ENCODE peak calls at places on chromosome 13, in six cellular contexts. V, L, W, A, O and S are unnamed samples.

GRCh38 chr13:95239293-95239692 is 62.0 kb downstream of the ABCC4 start:
- DNase-seq in O (no peak), V (peak; percentile 8), A (no peak), L (no peak), W (no peak), S (no peak)

GRCh38 chr13:43979492-43979891 is 99.8 kb downstream of the LACC1 start:
- DNase-seq in O (no peak), V (no peak), W (no peak), A (no peak), L (no peak), S (no peak)

GRCh38 chr13:31611214-31611613 is 128.1 kb upstream of the RXFP2 start:
- DNase-seq in L (no peak), V (no peak), W (no peak), O (no peak), A (no peak), S (no peak)

GRCh38 chr13:100870898-100871297 is 196.3 kb upstream of the TMTC4 start:
- DNase-seq in A (no peak), O (no peak), L (no peak), V (no peak), W (no peak), S (no peak)

GRCh38 chr13:30373727-30374126 is 48.6 kb upstream of the UBE2L5 start:
- DNase-seq in A (no peak), W (peak; percentile 46), L (no peak), O (no peak), V (no peak), S (peak; percentile 59)

GRCh38 chr13:113049521-113049941 is 56.1 kb upstream of the F7 start:
- DNase-seq in O (no peak), W (no peak), L (no peak), A (no peak), V (peak; percentile 13), S (no peak)

GRCh38 chr13:96294930-96295657 is 205.2 kb downstream of the HS6ST3 start:
- DNase-seq in W (no peak), O (no peak), L (no peak), A (no peak), V (no peak), S (no peak)

GRCh38 chr13:51576754-51577153 is 7.5 kb upstream of the WDFY2 start:
- DNase-seq in O (no peak), L (no peak), W (no peak), V (no peak), A (no peak), S (no peak)

GRCh38 chr13:48741377-48741776 is 87.6 kb downstream of the CYSLTR2 start:
- DNase-seq in W (no peak), A (no peak), V (peak; percentile 30), O (peak; percentile 41), L (no peak), S (no peak)

GRCh38 chr13:106690779-106691178 is 122.8 kb upstream of the ARGLU1 start:
- DNase-seq in V (no peak), A (no peak), W (no peak), O (no peak), L (no peak), S (no peak)

GRCh38 chr13:29140277-29140676 is 320.1 kb downstream of the MTUS2 start:
- DNase-seq in O (peak; percentile 0), V (no peak), W (no peak), A (peak; percentile 25), L (no peak), S (no peak)

GRCh38 chr13:32309812-32310706 is 5.1 kb downstream of the ZAR1L start:
- DNase-seq in V (peak; percentile 85), O (peak; percentile 47), L (no peak), W (no peak), A (no peak), S (peak; percentile 40)

GRCh38 chr13:81888855-81889254 is 1547.9 kb upstream of the SPRY2 start:
- DNase-seq in O (no peak), A (no peak), V (no peak), W (no peak), L (no peak), S (no peak)

GRCh38 chr13:37141011-37141410 is 35.5 kb upstream of the CSNK1A1L start:
- DNase-seq in L (no peak), A (no peak), O (peak; percentile 88), V (peak; percentile 80), W (no peak), S (no peak)

GRCh38 chr13:95217920-95218830 is 83.1 kb downstream of the ABCC4 start:
- DNase-seq in W (no peak), O (no peak), V (no peak), A (no peak), L (no peak), S (no peak)

GRCh38 chr13:107119989-107120881 is 552.3 kb upstream of the ARGLU1 start:
- DNase-seq in A (no peak), O (no peak), V (no peak), W (no peak), L (no peak), S (no peak)

GRCh38 chr13:86445584-86446140 is 646.4 kb upstream of the SLITRK6 start:
- DNase-seq in O (peak; percentile 53), L (no peak), A (no peak), W (no peak), V (peak; percentile 33), S (no peak)

GRCh38 chr13:50357586-50358118 is 342.4 kb downstream of the KCNRG start:
- DNase-seq in V (peak; percentile 89), O (peak; percentile 96), L (no peak), W (no peak), A (no peak), S (no peak)

GRCh38 chr13:72500851-72501250 is 226.6 kb downstream of the MZT1 start:
- DNase-seq in V (no peak), L (no peak), A (no peak), O (no peak), W (no peak), S (no peak)

GRCh38 chr13:63279136-63279535 is 1863.5 kb upstream of the PCDH20 start:
- DNase-seq in L (no peak), A (no peak), W (no peak), O (no peak), V (no peak), S (no peak)

GRCh38 chr13:85575110-85575509 is 224.1 kb downstream of the SLITRK6 start:
- DNase-seq in W (no peak), O (no peak), A (no peak), V (no peak), L (no peak), S (no peak)

GRCh38 chr13:21686761-21687391 is 16.0 kb downstream of the FGF9 start:
- DNase-seq in V (no peak), L (no peak), W (no peak), A (no peak), O (no peak), S (no peak)

GRCh38 chr13:52449323-52450011 is 967 bp downstream of the VPS36 start:
- DNase-seq in V (no peak), O (peak; percentile 15), L (no peak), W (no peak), A (no peak), S (no peak)

GRCh38 chr13:74570834-74571233 is 436.6 kb upstream of the KLF12 start:
- DNase-seq in W (no peak), L (no peak), A (no peak), V (peak; percentile 80), O (peak; percentile 32), S (no peak)

GRCh38 chr13:33323766-33324525 is 38.4 kb upstream of the STARD13 start:
- DNase-seq in A (no peak), V (peak; percentile 79), O (peak; percentile 37), W (no peak), L (no peak), S (no peak)

GRCh38 chr13:98869408-98870090 is 108.3 kb downstream of the DOCK9 start:
- DNase-seq in W (no peak), O (no peak), L (no peak), V (peak; percentile 6), A (no peak), S (no peak)
- TF ChIP-seq CTCF in W (no peak), O (peak; percentile 23), L (no peak), V (peak; percentile 25), A (no peak), S (peak; percentile 31)

DNA sequence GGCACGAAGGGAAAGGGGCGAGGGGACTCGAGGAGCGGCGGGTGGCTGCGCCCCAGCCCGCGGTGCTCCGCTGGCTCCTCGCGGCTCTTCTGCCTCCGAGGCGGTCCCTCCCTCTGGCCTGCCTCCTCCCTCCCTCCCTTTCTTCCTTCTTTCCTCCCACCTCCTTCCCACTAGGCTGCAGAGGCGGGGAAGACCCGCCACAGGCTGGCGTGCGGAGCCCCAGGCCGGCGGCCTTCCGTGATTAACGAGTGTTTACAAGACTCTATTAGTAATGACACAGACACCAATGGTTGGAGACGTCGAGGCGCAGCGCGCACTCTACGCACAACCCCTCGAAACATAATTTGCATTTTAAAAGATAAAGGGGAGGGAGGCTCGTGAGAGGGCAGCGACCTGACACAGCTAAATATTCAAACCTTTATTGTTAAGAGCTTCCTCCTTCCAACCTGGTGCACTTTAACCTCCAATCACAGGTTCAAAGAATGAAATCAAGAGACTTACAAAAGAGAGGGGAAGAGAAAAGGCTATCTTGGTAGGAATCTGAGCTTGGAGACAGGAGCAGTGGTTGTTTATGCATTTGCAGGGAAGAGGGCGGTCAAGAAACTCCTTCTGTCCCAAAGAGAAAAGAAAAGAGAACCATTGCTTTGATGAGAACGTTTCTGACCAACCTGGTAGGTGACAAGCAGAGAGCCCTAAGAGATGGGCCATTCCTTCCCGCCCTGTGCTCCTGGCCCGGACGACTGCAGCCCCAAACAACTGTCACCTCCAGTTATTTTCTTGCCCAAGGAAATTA is at the start of gene CDX2:
- DNase-seq in W (no peak), A (no peak), O (no peak), V (no peak), L (no peak), S (no peak)
- H3K4me3 ChIP-seq in W (peak within 1 kb of the TSS; percentile 1), A (peak within 1 kb of the TSS; percentile 39), O (no peak within 1 kb of the TSS), V (no peak within 1 kb of the TSS), L (no peak within 1 kb of the TSS), S (no peak within 1 kb of the TSS)

DNA sequence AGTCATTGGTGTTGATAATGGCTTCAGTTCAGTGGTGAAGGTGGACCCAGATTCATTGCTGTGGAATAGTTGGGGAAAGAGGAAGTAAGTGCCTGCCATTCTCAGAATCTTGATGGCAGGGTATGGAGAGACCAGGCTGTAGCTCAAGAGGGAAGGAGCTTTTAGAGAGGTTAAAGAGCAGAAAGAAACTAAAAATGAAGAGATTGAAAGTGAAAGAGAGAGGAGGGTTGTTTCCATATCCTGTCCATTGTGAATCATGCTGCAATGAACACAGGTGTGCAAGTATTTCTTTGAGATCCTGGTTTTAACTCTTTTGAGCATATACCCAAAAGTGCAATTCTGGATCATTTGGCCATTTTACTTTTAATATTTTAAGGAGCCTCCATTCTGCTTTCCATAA is 12.5 kb downstream of the GJB6 start:
- DNase-seq in O (no peak), W (no peak), L (no peak), A (no peak), V (no peak), S (peak; percentile 19)
- TF ChIP-seq CTCF in O (no peak), W (no peak), L (no peak), A (no peak), V (no peak), S (no peak)

DNA sequence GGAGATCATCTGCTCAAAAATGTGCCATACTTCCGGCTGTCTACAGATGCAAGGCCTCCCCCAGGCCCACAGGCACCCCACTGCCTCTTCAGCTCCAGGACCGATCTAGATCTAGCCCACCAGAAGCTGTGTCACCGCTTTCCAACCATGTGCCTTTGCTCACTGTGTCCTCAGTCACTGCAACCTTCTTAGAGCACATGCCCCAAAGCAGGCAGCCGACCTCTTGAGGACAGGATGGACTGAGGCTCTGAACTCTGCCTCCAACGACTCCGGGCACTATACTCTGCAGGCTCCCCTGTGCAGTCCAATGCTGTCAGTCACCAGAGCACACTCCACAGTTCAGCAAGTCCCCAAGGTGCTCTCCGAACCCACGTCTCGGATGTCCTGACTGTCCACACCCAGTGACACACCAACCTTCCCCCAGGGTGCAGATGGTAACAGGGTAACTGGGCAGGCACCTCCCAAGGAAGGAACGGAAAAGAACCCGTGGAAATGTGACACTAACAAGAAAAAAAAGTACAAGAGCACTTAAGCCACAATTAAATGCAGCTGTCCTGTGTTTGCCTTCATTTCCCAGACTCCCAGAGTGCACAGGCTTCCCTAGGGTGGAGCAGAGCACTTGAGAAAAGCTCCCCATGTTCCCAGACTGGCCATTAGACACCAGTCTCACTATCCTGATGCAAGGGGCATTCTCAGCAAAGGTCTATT is 4.8 kb downstream of the STK24 start:
- DNase-seq in W (no peak), L (peak; percentile 34), V (peak; percentile 63), A (no peak), O (peak; percentile 44), S (no peak)
- H3K4me3 ChIP-seq in W (peak overlapping the region; percentile 4), L (no peak overlapping the region), V (peak overlapping the region; percentile 22), A (no peak overlapping the region), O (peak overlapping the region; percentile 29), S (no peak overlapping the region)